ENCODE peak calls at places on chromosomes 1 and 21, in four cellular contexts. G is tibial nerve, P is right lobe of liver, I is thyroid gland. U is an unnamed sample.

GRCh38 chr1:244092293-244093264 is 41.5 kb downstream of the ZBTB18 start:
- DNase-seq in G (no peak), P (no peak), I (no peak), U (no peak)

GRCh38 chr1:116825735-116826438 is 71.7 kb downstream of the CD2 start:
- DNase-seq in G (no peak), P (no peak), I (no peak), U (no peak)

GRCh38 chr1:15304708-15305326 is 57.8 kb downstream of the FHAD1 start:
- DNase-seq in G (peak; percentile 31), P (peak; percentile 70), I (peak; percentile 72), U (no peak)

GRCh38 chr1:172990598-172991215 is 60.0 kb downstream of the TNFSF18 start:
- DNase-seq in G (no peak), P (no peak), I (no peak), U (no peak)

GRCh38 chr21:26842976-26843911 is 2.0 kb downstream of the ADAMTS1 start:
- DNase-seq in G (peak; percentile 93), P (peak; percentile 81), I (peak; percentile 95), U (peak; percentile 92)

GRCh38 chr1:206734499-206735142 is 36.0 kb upstream of the IL19 start:
- DNase-seq in G (peak; percentile 37), P (no peak), I (peak; percentile 53), U (peak; percentile 46)

GRCh38 chr21:42846221-42846620 is 33.1 kb downstream of the WDR4 start:
- DNase-seq in G (peak; percentile 8), P (no peak), I (no peak), U (no peak)

GRCh38 chr1:9825101-9826074 is 1.6 kb upstream of the CLSTN1 start:
- DNase-seq in G (no peak), P (peak; percentile 64), I (peak; percentile 91), U (peak; percentile 89)

GRCh38 chr1:7526196-7526866 is 244.8 kb upstream of the VAMP3 start:
- DNase-seq in G (no peak), P (peak; percentile 1), I (no peak), U (peak; percentile 52)

GRCh38 chr21:36602735-36603134 is 96.2 kb upstream of the SIM2 start:
- DNase-seq in G (no peak), P (no peak), I (no peak), U (no peak)

GRCh38 chr1:81756872-81757271 is 43.9 kb upstream of the ADGRL2 start:
- DNase-seq in G (no peak), P (no peak), I (peak; percentile 7), U (no peak)

GRCh38 chr1:216785760-216786159 is 62.5 kb upstream of the ESRRG start:
- DNase-seq in G (no peak), P (no peak), I (no peak), U (no peak)

GRCh38 chr1:238360474-238360873 is 469.8 kb upstream of the ZP4 start:
- DNase-seq in G (no peak), P (no peak), I (no peak), U (no peak)

GRCh38 chr21:44426663-44427191 is 28.6 kb upstream of the LRRC3 start:
- DNase-seq in G (no peak), P (peak; percentile 22), I (no peak), U (no peak)

GRCh38 chr1:245953876-245954660 is 553.0 kb downstream of the SMYD3 start:
- DNase-seq in G (no peak), P (no peak), I (no peak), U (no peak)

GRCh38 chr1:88237026-88237425 is 447.0 kb upstream of the PKN2 start:
- DNase-seq in G (no peak), P (no peak), I (no peak), U (no peak)

GRCh38 chr1:17752356-17752755 is 2.8 kb upstream of the ACTL8 start:
- DNase-seq in G (no peak), P (no peak), I (no peak), U (no peak)

GRCh38 chr21:27246741-27247140 is 279.9 kb upstream of the ADAMTS5 start:
- DNase-seq in G (no peak), P (no peak), I (no peak), U (peak; percentile 15)

GRCh38 chr1:10061276-10061675 is 28.5 kb downstream of the UBE4B start:
- DNase-seq in G (no peak), P (no peak), I (no peak), U (no peak)

GRCh38 chr1:88867743-88868521 is 23.4 kb downstream of the GTF2B start:
- DNase-seq in G (no peak), P (no peak), I (no peak), U (no peak)

GRCh38 chr1:40309374-40310128 is 7.5 kb downstream of the COL9A2 start:
- DNase-seq in G (no peak), P (no peak), I (peak; percentile 92), U (no peak)

GRCh38 chr21:28770867-28771661 is 221.6 kb downstream of the LTN1 start:
- DNase-seq in G (no peak), P (no peak), I (no peak), U (no peak)

GRCh38 chr1:196649990-196650389 is 1.9 kb upstream of the CFH start:
- DNase-seq in G (no peak), P (no peak), I (no peak), U (no peak)

GRCh38 chr1:28971980-28972771 is 57.8 kb downstream of the EPB41 start:
- DNase-seq in G (no peak), P (no peak), I (peak; percentile 42), U (peak; percentile 9)

GRCh38 chr1:94805912-94806311 is 14.2 kb upstream of the SLC44A3 start:
- DNase-seq in G (no peak), P (peak; percentile 39), I (peak; percentile 53), U (peak; percentile 32)

GRCh38 chr1:214678386-214678785 is 75.4 kb downstream of the CENPF start:
- DNase-seq in G (no peak), P (no peak), I (no peak), U (no peak)

GRCh38 chr1:244056602-244057001 is 5.5 kb downstream of the ZBTB18 start:
- DNase-seq in G (no peak), P (no peak), I (no peak), U (no peak)

GRCh38 chr1:152029144-152029936 is 7.5 kb downstream of the S100A11 start:
- DNase-seq in G (no peak), P (no peak), I (no peak), U (no peak)

GRCh38 chr1:165525708-165526107 is 18.1 kb upstream of the LRRC52 start:
- DNase-seq in G (no peak), P (no peak), I (no peak), U (no peak)

DNA sequence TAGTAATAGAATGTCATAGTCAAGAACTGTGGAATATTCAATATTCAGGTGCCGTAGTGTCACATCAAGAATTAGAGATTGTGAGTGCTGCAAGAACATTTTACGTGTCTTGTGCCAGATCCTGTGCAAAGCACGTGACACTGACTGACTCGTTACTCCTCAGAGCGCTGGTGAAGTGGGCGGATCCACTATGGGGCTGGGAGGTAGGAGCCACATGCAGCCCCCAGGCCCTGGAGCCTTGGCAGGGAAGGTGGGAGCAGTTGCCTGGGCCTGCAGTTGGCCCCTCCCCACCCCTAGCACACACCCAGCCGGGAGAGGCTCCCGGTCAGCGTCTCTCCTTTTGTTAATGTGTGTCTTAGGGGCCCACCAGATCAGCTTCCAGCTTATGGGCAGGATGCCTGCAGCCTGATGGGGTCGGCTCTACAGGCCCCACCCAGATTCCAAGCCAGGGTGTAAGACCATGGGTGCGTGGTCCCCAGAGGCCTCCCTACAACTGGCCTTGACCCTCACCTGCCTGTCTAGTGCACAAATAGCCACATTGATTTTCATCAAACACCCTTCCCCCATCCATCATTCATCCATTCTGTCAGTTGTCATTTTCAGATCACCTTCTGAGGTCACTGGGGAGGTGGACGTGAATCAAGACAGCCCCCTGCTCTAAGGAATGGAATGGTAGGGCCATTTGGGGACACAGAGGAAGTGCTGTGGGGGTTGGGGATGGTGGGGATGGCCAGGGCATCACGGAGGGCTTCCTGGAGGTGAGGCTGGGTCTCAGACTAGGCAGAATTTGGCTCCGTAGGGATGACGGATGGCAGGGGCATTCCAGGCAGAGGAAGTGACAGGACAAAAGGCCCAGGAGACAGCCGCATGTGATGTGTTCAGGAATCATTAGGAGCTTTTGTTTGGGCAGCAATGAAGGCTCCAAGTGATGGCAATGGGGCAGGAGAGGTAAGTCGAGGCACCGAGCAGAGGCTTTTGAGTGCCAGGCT is 118.7 kb downstream of the EPHB2 start:
- DNase-seq in G (no peak), P (no peak), I (peak; percentile 87), U (no peak)
- TF ChIP-seq POLR2A in G (no peak), P (no peak), I (peak; percentile 27), U (no peak)

GRCh38 chr1:38500352-38500751 is 359.2 kb downstream of the RRAGC start:
- DNase-seq in G (no peak), P (no peak), I (no peak), U (no peak)
- TF ChIP-seq POLR2A in G (no peak), P (no peak), I (no peak), U (no peak)

DNA sequence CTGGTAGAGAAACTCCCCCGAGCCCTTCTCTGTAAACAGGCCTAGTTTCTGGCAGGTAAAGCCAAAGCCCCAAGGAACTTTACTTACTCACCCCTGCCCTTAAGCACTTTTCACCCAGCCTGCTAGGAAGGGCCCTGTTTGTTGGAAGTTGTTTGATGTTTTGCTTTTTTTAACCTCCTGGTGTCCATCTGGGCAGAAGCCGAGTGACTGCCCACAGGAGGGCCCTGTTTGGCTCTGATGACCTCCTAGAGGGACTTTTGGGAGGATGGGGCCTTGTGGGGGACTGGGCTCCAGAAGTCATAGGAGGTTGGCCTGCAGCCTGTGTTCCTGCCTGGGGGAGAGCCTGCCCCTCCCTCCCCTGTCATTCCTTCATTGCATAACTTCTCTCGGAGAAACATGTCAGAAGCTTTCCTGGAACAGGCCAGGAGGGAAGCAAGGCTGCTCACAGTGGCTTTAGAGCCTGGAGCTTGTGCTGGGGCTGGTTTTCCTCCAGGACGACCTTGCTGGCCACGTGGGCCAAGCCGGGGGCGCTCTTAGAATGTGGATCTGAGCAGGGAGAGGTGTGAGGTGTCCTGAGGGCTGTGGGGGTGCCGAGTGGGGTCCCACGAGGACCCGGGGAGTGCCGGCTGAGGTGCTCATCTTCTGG is 33.9 kb downstream of the COQ8A start:
- DNase-seq in G (no peak), P (no peak), I (peak; percentile 19), U (no peak)
- TF ChIP-seq POLR2A in G (no peak), P (no peak), I (no peak), U (no peak)

GRCh38 chr1:232951605-232952004 is 1.2 kb downstream of the NTPCR start:
- DNase-seq in G (no peak), P (no peak), I (no peak), U (no peak)

GRCh38 chr1:232950919-232951579 is 638 bp downstream of the NTPCR start:
- DNase-seq in G (no peak), P (no peak), I (peak; percentile 34), U (peak; percentile 15)

GRCh38 chr1:232949636-232950196 is 695 bp upstream of the NTPCR start:
- DNase-seq in G (no peak), P (no peak), I (no peak), U (no peak)

GRCh38 chr1:232952514-232953175 is 2.2 kb downstream of the NTPCR start:
- DNase-seq in G (no peak), P (peak; percentile 51), I (peak; percentile 35), U (peak; percentile 48)

DNA sequence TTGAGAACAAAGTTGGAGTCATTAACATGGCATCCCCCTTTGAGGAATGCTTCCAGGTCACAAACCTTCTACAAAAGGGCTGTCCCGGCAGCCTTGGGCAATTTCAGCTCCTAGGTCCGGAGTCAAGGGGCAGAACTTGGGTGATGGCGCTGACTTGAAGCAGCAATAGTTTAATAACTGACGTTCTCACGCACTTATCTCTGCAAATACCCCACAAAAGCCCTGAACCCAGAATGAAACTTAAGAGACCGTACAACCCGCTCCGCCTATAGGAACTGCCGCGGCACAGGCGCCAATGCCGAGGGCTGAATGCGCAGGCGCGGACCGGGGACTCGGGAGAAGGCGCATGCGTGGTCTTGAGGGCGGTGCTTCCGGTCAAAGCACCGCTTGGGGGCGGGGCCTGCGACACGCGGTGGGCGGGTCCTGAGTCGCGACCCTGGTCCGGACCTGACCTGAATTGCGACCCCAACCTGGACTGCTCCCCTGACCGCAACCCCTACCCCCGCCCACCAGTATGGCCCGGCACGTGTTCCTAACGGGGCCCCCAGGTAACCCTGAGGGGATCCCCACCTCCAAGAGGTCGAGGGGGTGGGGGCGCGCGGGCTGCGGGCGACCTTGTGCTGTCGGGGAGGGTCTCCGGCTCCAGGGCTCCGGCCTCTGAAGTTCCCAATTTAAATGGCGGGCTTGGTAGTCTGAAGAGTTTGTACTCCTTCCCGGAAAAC is at the start of gene NTPCR:
- DNase-seq in G (peak; percentile 83), P (peak; percentile 94), I (peak; percentile 93), U (peak; percentile 84)
- TF ChIP-seq POLR2A in G (peak; percentile 38), P (peak; percentile 40), I (peak; percentile 67), U (peak; percentile 73)